ENCODE peak calls at places on chromosomes 12 and 14, in four cellular contexts. K, F, V and B are unnamed samples.

GRCh38 chr14:45716506-45716905 is 463.5 kb upstream of the MIS18BP1 start:
- DNase-seq in F (peak; percentile 2), V (no peak), K (no peak), B (peak; percentile 2)

GRCh38 chr14:95635051-95635450 is 51.2 kb upstream of the TCL1B start:
- DNase-seq in V (no peak), K (no peak), F (no peak), B (no peak)

GRCh38 chr12:109804820-109805761 is 28.1 kb downstream of the TRPV4 start:
- DNase-seq in K (peak; percentile 67), V (peak; percentile 69), F (peak; percentile 84), B (peak; percentile 82)

GRCh38 chr14:96067985-96068930 is 29.1 kb downstream of the C14orf132 start:
- DNase-seq in V (no peak), K (no peak), F (no peak), B (no peak)

GRCh38 chr14:91331761-91332447 is 85.7 kb downstream of the CCDC88C start:
- DNase-seq in K (no peak), F (no peak), V (no peak), B (no peak)

GRCh38 chr12:106386836-106387555 is 29.4 kb downstream of the POLR3B start:
- DNase-seq in F (no peak), V (no peak), K (no peak), B (no peak)

GRCh38 chr12:53159195-53159834 is 21.2 kb upstream of the ZNF740 start:
- DNase-seq in V (peak; percentile 91), F (peak; percentile 90), K (peak; percentile 81), B (peak; percentile 89)

GRCh38 chr14:64109821-64110554 is 184.2 kb downstream of the ESR2 start:
- DNase-seq in F (no peak), K (no peak), V (no peak), B (no peak)

GRCh38 chr12:93079976-93080375 is 150.9 kb upstream of the EEA1 start:
- DNase-seq in F (no peak), V (no peak), K (no peak), B (no peak)

GRCh38 chr12:95993907-95994306 is 2.2 kb downstream of the HAL start:
- DNase-seq in K (no peak), F (no peak), V (no peak), B (no peak)

GRCh38 chr12:106753526-106753925 is 21.0 kb upstream of the RIC8B start:
- DNase-seq in F (no peak), V (no peak), K (no peak), B (no peak)

GRCh38 chr14:55773297-55773696 is 193.3 kb downstream of the KTN1 start:
- DNase-seq in V (no peak), F (no peak), K (no peak), B (no peak)

GRCh38 chr12:30989754-30990153 is 63.2 kb downstream of the TSPAN11 start:
- DNase-seq in F (peak; percentile 33), K (peak; percentile 65), V (peak; percentile 45), B (peak; percentile 57)

GRCh38 chr12:38905480-38906351 is at the start of gene CPNE8:
- DNase-seq in V (peak; percentile 86), F (peak; percentile 62), K (peak; percentile 87), B (peak; percentile 82)

GRCh38 chr12:31228811-31229792 is 96.8 kb downstream of the SINHCAF start:
- DNase-seq in F (no peak), K (peak; percentile 79), V (peak; percentile 69), B (no peak)

GRCh38 chr12:802242-802995 is 50.0 kb downstream of the WNK1 start:
- DNase-seq in K (no peak), F (no peak), V (no peak), B (no peak)

GRCh38 chr12:117047810-117048584 is 51.2 kb downstream of the TESC start:
- DNase-seq in K (peak; percentile 77), V (no peak), F (no peak), B (peak; percentile 65)

GRCh38 chr12:50111417-50111692 is 681 bp upstream of the COX14 start:
- DNase-seq in V (no peak), F (no peak), K (no peak), B (no peak)

GRCh38 chr14:76977793-76978730 is 50.4 kb downstream of the IRF2BPL start:
- DNase-seq in F (peak; percentile 63), V (no peak), K (peak; percentile 50), B (no peak)

GRCh38 chr14:81571437-81571836 is 37.8 kb upstream of the SEL1L start:
- DNase-seq in K (no peak), V (no peak), F (no peak), B (no peak)

GRCh38 chr12:121915841-121916321 is 2.5 kb upstream of the CFAP251 start:
- DNase-seq in K (no peak), V (no peak), F (no peak), B (no peak)

GRCh38 chr12:19546027-19546426 is 106.7 kb downstream of the AEBP2 start:
- DNase-seq in V (no peak), F (no peak), K (no peak), B (no peak)

GRCh38 chr14:22221508-22221907 is 367.5 kb downstream of the DAD1 start:
- DNase-seq in V (no peak), K (no peak), F (peak; percentile 15), B (peak; percentile 9)

GRCh38 chr12:124399622-124400021 is 104.7 kb downstream of the RFLNA start:
- DNase-seq in K (no peak), V (peak; percentile 64), F (peak; percentile 69), B (peak; percentile 33)

GRCh38 chr12:124397807-124398577 is 103.1 kb downstream of the RFLNA start:
- DNase-seq in F (peak; percentile 35), K (peak; percentile 69), V (peak; percentile 73), B (no peak)

GRCh38 chr12:124397399-124397679 is 102.4 kb downstream of the RFLNA start:
- DNase-seq in K (no peak), F (no peak), V (no peak), B (no peak)

GRCh38 chr12:124400124-124400523 is 105.2 kb downstream of the RFLNA start:
- DNase-seq in V (no peak), K (no peak), F (no peak), B (no peak)

DNA sequence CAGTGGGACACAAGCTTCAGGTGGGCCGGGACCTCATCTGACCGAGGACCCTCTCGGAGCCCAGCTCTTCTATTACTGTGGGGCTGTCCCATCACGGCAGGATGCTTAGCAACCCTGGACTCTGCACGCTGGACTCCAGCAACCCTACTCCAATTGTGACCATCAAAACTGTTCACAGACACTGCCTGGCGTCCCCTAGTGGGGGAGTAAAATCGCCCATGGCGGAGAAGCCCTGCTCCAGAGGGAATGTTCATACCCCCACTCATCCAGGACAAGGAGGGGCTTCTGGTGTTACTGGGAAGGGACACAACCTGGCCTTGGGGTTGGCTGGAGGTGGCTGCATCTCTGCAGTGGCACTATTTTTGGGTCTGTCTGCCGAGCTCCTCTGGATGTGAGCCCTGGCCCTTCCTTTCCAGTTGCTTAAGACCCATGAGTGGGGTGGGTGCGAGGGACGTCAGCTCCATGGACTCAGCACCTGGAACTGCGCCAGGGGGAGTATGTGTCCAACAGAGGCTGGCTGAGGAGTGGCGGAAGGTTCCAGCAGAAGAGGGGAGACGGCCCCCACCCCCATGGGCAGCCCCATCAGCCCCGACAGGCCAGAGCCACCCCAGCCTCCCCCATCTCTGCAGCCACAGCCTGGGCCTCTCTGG is 103.8 kb downstream of the RFLNA start:
- DNase-seq in V (peak; percentile 57), F (no peak), K (peak; percentile 88), B (no peak)
- H3K4me1 ChIP-seq in V (peaks cover 23% of the 10 kb centered on the region), F (peaks cover 35% of the 10 kb centered on the region), K (peaks cover 12% of the 10 kb centered on the region), B (peaks cover 60% of the 10 kb centered on the region)

GRCh38 chr12:3225154-3225795 is 148.1 kb downstream of the TSPAN9 start:
- DNase-seq in V (no peak), K (no peak), F (no peak), B (no peak)
- H3K4me1 ChIP-seq in V (no peaks in the 10 kb centered on the region), K (peaks cover 2% of the 10 kb centered on the region), F (no peaks in the 10 kb centered on the region), B (no peaks in the 10 kb centered on the region)

GRCh38 chr12:27509032-27509431 is 15.0 kb upstream of the PPFIBP1 start:
- DNase-seq in V (no peak), F (no peak), K (no peak), B (no peak)
- H3K4me1 ChIP-seq in V (no peaks in the 10 kb centered on the region), F (no peaks in the 10 kb centered on the region), K (no peaks in the 10 kb centered on the region), B (no peaks in the 10 kb centered on the region)

DNA sequence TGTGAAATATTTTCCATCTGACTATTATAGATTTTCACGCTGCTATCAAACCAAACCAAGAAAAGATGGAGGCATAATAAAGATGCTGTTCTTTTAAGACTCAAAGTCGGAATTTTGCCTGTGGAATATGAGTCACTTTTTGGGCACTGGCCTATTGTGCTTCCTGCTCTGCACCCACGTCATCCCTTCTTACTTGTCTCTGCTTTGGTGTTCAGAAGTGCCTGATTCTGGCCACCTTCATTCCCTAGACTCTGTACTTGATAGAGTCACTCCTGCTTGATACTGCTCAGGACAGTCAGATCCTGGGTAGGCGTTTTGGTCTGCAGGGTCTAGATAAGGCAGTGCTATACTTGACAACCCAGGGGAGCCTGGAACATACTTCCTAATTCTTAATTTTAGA is 1.9 kb downstream of the LRRK2 start:
- DNase-seq in V (no peak), F (peak; percentile 7), K (peak; percentile 35), B (peak; percentile 53)
- H3K4me1 ChIP-seq in V (no peaks in the 10 kb centered on the region), F (peaks cover 8% of the 10 kb centered on the region), K (no peaks in the 10 kb centered on the region), B (peaks cover 42% of the 10 kb centered on the region)